ENCODE peak calls at places on chromosome 17, in five cellular contexts. P is colonic mucosa, V is fibroblast of lung, B is mesendoderm, S is Karpas-422. T is an unnamed sample.

GRCh38 chr17:80441598-80442304 is 26.8 kb downstream of the ENDOV start:
- DNase-seq in P (no peak), V (no peak), B (no peak), S (no peak), T (no peak)

GRCh38 chr17:10756604-10757003 is 26.8 kb upstream of the TMEM220 start:
- DNase-seq in P (peak; percentile 45), V (no peak), B (no peak), S (peak; percentile 9), T (no peak)

GRCh38 chr17:1256699-1257098 is 13.5 kb upstream of the BHLHA9 start:
- DNase-seq in P (no peak), V (no peak), B (no peak), S (no peak), T (no peak)

GRCh38 chr17:31654936-31655335 is 204.1 kb downstream of the COPRS start:
- DNase-seq in P (no peak), V (peak; percentile 25), B (peak; percentile 35), S (no peak), T (no peak)

GRCh38 chr17:40015005-40015997 is at the start of gene CSF3:
- DNase-seq in P (peak; percentile 75), V (peak; percentile 41), B (no peak), S (no peak), T (no peak)

GRCh38 chr17:10197362-10197720 is 1.1 kb downstream of the GAS7 start:
- DNase-seq in P (no peak), V (no peak), B (no peak), S (no peak), T (peak; percentile 35)

GRCh38 chr17:4679652-4680051 is 24.3 kb downstream of the PELP1 start:
- DNase-seq in P (no peak), V (peak; percentile 34), B (peak; percentile 78), S (peak; percentile 38), T (peak; percentile 33)

GRCh38 chr17:81165246-81166032 is at the start of gene PVALEF:
- DNase-seq in P (no peak), V (no peak), B (peak; percentile 22), S (no peak), T (no peak)

GRCh38 chr17:1484586-1485310 is 7.7 kb downstream of the MYO1C start:
- DNase-seq in P (peak; percentile 83), V (peak; percentile 43), B (peak; percentile 91), S (peak; percentile 79), T (peak; percentile 81)

GRCh38 chr17:77186141-77186604 is 45.4 kb downstream of the SEC14L1 start:
- DNase-seq in P (no peak), V (no peak), B (no peak), S (no peak), T (no peak)

GRCh38 chr17:72441899-72442298 is 321.1 kb downstream of the SOX9 start:
- DNase-seq in P (no peak), V (no peak), B (no peak), S (no peak), T (no peak)

GRCh38 chr17:8120520-8121443 is 2.5 kb upstream of the ALOXE3 start:
- DNase-seq in P (peak; percentile 87), V (peak; percentile 81), B (peak; percentile 93), S (peak; percentile 94), T (peak; percentile 80)

GRCh38 chr17:40364121-40364861 is at the start of gene GJD3:
- DNase-seq in P (no peak), V (peak; percentile 57), B (no peak), S (no peak), T (no peak)

GRCh38 chr17:79842136-79842655 is 3.0 kb upstream of the CBX4 start:
- DNase-seq in P (peak; percentile 24), V (no peak), B (no peak), S (no peak), T (no peak)

GRCh38 chr17:21460358-21460757 is 84.2 kb downstream of the KCNJ12 start:
- DNase-seq in P (no peak), V (peak; percentile 93), B (no peak), S (no peak), T (peak; percentile 63)

GRCh38 chr17:45318561-45319230 is 1.9 kb upstream of the MAP3K14 start:
- DNase-seq in P (peak; percentile 65), V (no peak), B (no peak), S (no peak), T (no peak)

GRCh38 chr17:77571562-77571981 is 386.9 kb upstream of the TNRC6C start:
- DNase-seq in P (no peak), V (peak; percentile 35), B (no peak), S (no peak), T (peak; percentile 20)

GRCh38 chr17:39963826-39964225 is 1.0 kb downstream of the GSDMA start:
- DNase-seq in P (no peak), V (no peak), B (no peak), S (no peak), T (no peak)

GRCh38 chr17:51493206-51493605 is 232.9 kb downstream of the UTP18 start:
- DNase-seq in P (no peak), V (no peak), B (no peak), S (no peak), T (no peak)

GRCh38 chr17:82030470-82031302 is 792 bp upstream of the RAC3 start:
- DNase-seq in P (peak; percentile 90), V (peak; percentile 84), B (peak; percentile 83), S (peak; percentile 91), T (peak; percentile 92)

GRCh38 chr17:27873746-27874145 is 19.4 kb downstream of the LYRM9 start:
- DNase-seq in P (no peak), V (no peak), B (no peak), S (no peak), T (no peak)

GRCh38 chr17:27873211-27873610 is 20.0 kb downstream of the LYRM9 start:
- DNase-seq in P (no peak), V (no peak), B (no peak), S (no peak), T (no peak)

GRCh38 chr17:27871407-27871806 is 21.8 kb downstream of the LYRM9 start:
- DNase-seq in P (peak; percentile 91), V (no peak), B (no peak), S (no peak), T (no peak)

GRCh38 chr17:27870345-27870744 is 22.8 kb downstream of the LYRM9 start:
- DNase-seq in P (no peak), V (no peak), B (no peak), S (no peak), T (no peak)

DNA sequence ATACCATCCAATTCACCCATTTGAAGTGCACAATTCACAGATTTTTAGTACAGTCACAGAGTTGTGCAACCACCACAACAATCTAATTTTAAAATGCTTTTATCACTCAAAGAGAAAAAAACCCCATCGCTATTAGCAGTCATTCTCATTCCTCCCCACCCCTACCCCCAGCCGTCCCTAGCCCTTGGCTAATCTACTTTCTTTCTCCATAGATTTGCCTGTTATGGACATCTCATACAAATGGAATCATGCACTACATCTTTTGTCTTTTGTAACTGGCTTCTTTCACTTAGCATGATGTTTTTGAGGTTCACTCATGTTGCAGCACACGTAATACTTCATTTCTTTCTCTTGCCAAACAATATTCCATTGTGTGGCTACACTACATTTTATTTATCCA is 20.4 kb downstream of the LYRM9 start:
- DNase-seq in P (no peak), V (no peak), B (no peak), S (no peak), T (no peak)
- H3K9ac ChIP-seq in P (no peak overlapping the region), V (no peak overlapping the region), B (no peak overlapping the region), S (no peak overlapping the region), T (no peak overlapping the region)

GRCh38 chr17:27491713-27492190 is 35.5 kb downstream of the KSR1 start:
- DNase-seq in P (no peak), V (no peak), B (peak; percentile 42), S (no peak), T (no peak)
- H3K4me1 ChIP-seq in P (peaks cover 4% of the 10 kb centered on the region), V (peaks cover 8% of the 10 kb centered on the region), B (peaks cover 7% of the 10 kb centered on the region), S (peaks cover 7% of the 10 kb centered on the region), T (peaks cover 51% of the 10 kb centered on the region)

GRCh38 chr17:48603959-48604769 is 622 bp downstream of the HOXB6 start:
- DNase-seq in P (peak; percentile 82), V (no peak), B (no peak), S (no peak), T (no peak)
- H3K27me3 ChIP-seq in P (no peaks in the 10 kb centered on the region), V (no peaks in the 10 kb centered on the region), B (peaks cover 85% of the 10 kb centered on the region), S (no peaks in the 10 kb centered on the region), T (no peaks in the 10 kb centered on the region)

DNA sequence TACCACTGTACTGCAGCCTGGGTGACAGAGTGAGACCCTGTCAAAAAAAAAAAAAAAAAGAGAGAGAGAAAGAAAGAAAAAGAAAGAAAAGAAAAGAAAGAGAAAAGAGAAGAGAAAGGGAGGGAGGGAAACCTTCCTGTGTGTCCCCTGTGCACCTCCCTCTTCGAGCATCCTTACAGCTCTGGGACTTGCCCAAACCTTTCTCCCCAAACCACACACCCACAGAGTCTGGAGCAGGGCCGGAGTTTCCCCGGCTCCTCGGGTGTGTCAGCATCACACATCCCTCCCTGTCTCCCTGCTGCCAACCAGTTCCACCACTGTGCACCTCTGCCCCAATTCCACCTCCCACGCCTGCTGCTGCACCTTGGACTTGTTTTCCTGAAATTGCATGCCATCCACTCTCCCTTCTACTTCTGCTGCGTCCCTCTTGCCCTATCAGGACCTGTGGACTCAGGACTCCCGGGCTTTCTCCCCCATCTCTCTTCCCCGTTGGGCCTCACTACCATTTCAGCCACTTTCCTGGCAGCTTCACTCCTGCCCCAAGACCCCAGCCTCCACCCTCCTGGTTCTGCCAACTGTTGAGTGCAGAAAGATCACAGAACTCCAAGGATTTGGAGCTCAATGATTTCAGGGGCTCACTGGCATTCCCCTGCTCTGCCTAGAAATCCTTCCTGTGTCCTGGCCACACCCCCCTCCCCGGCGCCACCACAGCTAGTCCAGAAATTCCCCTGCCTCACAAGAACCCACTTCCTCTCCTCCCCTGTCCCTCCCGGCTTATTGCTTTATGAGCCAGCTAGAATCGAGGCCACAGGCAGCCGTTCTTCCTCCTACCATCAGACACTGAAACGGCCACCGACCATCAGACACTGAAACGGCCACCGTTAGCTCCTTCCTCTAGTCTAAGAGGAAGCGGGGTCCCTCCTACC is 3.7 kb upstream of the CDK3 start:
- DNase-seq in P (peak; percentile 88), V (peak; percentile 23), B (peak; percentile 27), S (no peak), T (peak; percentile 47)
- H3K9ac ChIP-seq in P (peak overlapping the region; percentile 84), V (no peak overlapping the region), B (peak overlapping the region; percentile 8), S (peak overlapping the region; percentile 7), T (peak overlapping the region; percentile 45)